ENCODE peak calls at places on chromosomes 13 and 19, in nine cellular contexts. One of them, this sample, is unnamed.

GRCh38 chr19:51025809-51026553 is 435 bp downstream of the KLK11 start:
- DNase-seq in ELR: no peak
- DNase-seq in amniotic stem cell: no peak
- DNase-seq in AG08395: no peak
- DNase-seq in stimulated activated naive CD8-positive, alpha-beta T cell treated with anti-CD3 and anti-CD28 coated beads, Interleukin-15, amount 100 ng/mL, for 72 hours: no peak
- DNase-seq in substantia nigra: no peak
- DNase-seq in stimulated activated CD4-positive, alpha-beta T cell treated with anti-CD3 and anti-CD28 coated beads, Interleukin-2, amount 100 ng/mL, for 48 hours: no peak
- DNase-seq in aorta: peak; percentile 67
- DNase-seq in ovary: peak; percentile 54
- DNase-seq in this sample: no peak

GRCh38 chr13:108409735-108410134 is 140.2 kb downstream of the TNFSF13B start:
- DNase-seq in aorta: no peak
- DNase-seq in stimulated activated CD4-positive, alpha-beta T cell treated with anti-CD3 and anti-CD28 coated beads, Interleukin-2, amount 100 ng/mL, for 48 hours: no peak
- DNase-seq in ovary: no peak
- DNase-seq in ELR: no peak
- DNase-seq in amniotic stem cell: no peak
- DNase-seq in stimulated activated naive CD8-positive, alpha-beta T cell treated with anti-CD3 and anti-CD28 coated beads, Interleukin-15, amount 100 ng/mL, for 72 hours: no peak
- DNase-seq in AG08395: no peak
- DNase-seq in substantia nigra: no peak
- DNase-seq in this sample: no peak

GRCh38 chr13:39787086-39787487 is 131.6 kb downstream of the COG6 start:
- DNase-seq in ELR: no peak
- DNase-seq in AG08395: no peak
- DNase-seq in ovary: no peak
- DNase-seq in substantia nigra: no peak
- DNase-seq in aorta: no peak
- DNase-seq in stimulated activated CD4-positive, alpha-beta T cell treated with anti-CD3 and anti-CD28 coated beads, Interleukin-2, amount 100 ng/mL, for 48 hours: no peak
- DNase-seq in amniotic stem cell: no peak
- DNase-seq in stimulated activated naive CD8-positive, alpha-beta T cell treated with anti-CD3 and anti-CD28 coated beads, Interleukin-15, amount 100 ng/mL, for 72 hours: no peak
- DNase-seq in this sample: no peak

GRCh38 chr19:47240996-47241918 is 10.3 kb upstream of the BBC3 start:
- DNase-seq in ovary: peak; percentile 71
- DNase-seq in substantia nigra: peak; percentile 12
- DNase-seq in stimulated activated CD4-positive, alpha-beta T cell treated with anti-CD3 and anti-CD28 coated beads, Interleukin-2, amount 100 ng/mL, for 48 hours: peak; percentile 71
- DNase-seq in ELR: peak; percentile 84
- DNase-seq in stimulated activated naive CD8-positive, alpha-beta T cell treated with anti-CD3 and anti-CD28 coated beads, Interleukin-15, amount 100 ng/mL, for 72 hours: peak; percentile 77
- DNase-seq in AG08395: peak; percentile 79
- DNase-seq in aorta: peak; percentile 94
- DNase-seq in amniotic stem cell: peak; percentile 64
- DNase-seq in this sample: peak; percentile 75

GRCh38 chr19:45403781-45404556 is 900 bp downstream of the PPP1R13L start:
- DNase-seq in stimulated activated CD4-positive, alpha-beta T cell treated with anti-CD3 and anti-CD28 coated beads, Interleukin-2, amount 100 ng/mL, for 48 hours: peak; percentile 60
- DNase-seq in amniotic stem cell: no peak
- DNase-seq in substantia nigra: no peak
- DNase-seq in ELR: peak; percentile 60
- DNase-seq in stimulated activated naive CD8-positive, alpha-beta T cell treated with anti-CD3 and anti-CD28 coated beads, Interleukin-15, amount 100 ng/mL, for 72 hours: peak; percentile 84
- DNase-seq in AG08395: no peak
- DNase-seq in ovary: peak; percentile 63
- DNase-seq in aorta: peak; percentile 86
- DNase-seq in this sample: peak; percentile 67

GRCh38 chr13:23822252-23822824 is 66.9 kb downstream of the MIPEP start:
- DNase-seq in ovary: no peak
- DNase-seq in amniotic stem cell: no peak
- DNase-seq in aorta: no peak
- DNase-seq in substantia nigra: no peak
- DNase-seq in stimulated activated CD4-positive, alpha-beta T cell treated with anti-CD3 and anti-CD28 coated beads, Interleukin-2, amount 100 ng/mL, for 48 hours: no peak
- DNase-seq in stimulated activated naive CD8-positive, alpha-beta T cell treated with anti-CD3 and anti-CD28 coated beads, Interleukin-15, amount 100 ng/mL, for 72 hours: no peak
- DNase-seq in AG08395: no peak
- DNase-seq in ELR: no peak
- DNase-seq in this sample: peak; percentile 25

GRCh38 chr13:51731759-51732158 is 72.2 kb downstream of the DHRS12 start:
- DNase-seq in amniotic stem cell: peak; percentile 24
- DNase-seq in AG08395: peak; percentile 78
- DNase-seq in substantia nigra: no peak
- DNase-seq in aorta: no peak
- DNase-seq in ovary: no peak
- DNase-seq in stimulated activated CD4-positive, alpha-beta T cell treated with anti-CD3 and anti-CD28 coated beads, Interleukin-2, amount 100 ng/mL, for 48 hours: no peak
- DNase-seq in stimulated activated naive CD8-positive, alpha-beta T cell treated with anti-CD3 and anti-CD28 coated beads, Interleukin-15, amount 100 ng/mL, for 72 hours: no peak
- DNase-seq in ELR: peak; percentile 51
- DNase-seq in this sample: no peak

GRCh38 chr13:45873491-45874360 is 22.2 kb upstream of the SIAH3 start:
- DNase-seq in stimulated activated naive CD8-positive, alpha-beta T cell treated with anti-CD3 and anti-CD28 coated beads, Interleukin-15, amount 100 ng/mL, for 72 hours: no peak
- DNase-seq in amniotic stem cell: no peak
- DNase-seq in substantia nigra: no peak
- DNase-seq in ovary: no peak
- DNase-seq in ELR: peak; percentile 74
- DNase-seq in stimulated activated CD4-positive, alpha-beta T cell treated with anti-CD3 and anti-CD28 coated beads, Interleukin-2, amount 100 ng/mL, for 48 hours: no peak
- DNase-seq in AG08395: peak; percentile 29
- DNase-seq in aorta: no peak
- DNase-seq in this sample: peak; percentile 66

GRCh38 chr13:109140777-109141354 is 511.5 kb downstream of the MYO16 start:
- DNase-seq in aorta: no peak
- DNase-seq in stimulated activated naive CD8-positive, alpha-beta T cell treated with anti-CD3 and anti-CD28 coated beads, Interleukin-15, amount 100 ng/mL, for 72 hours: no peak
- DNase-seq in ELR: no peak
- DNase-seq in substantia nigra: no peak
- DNase-seq in AG08395: no peak
- DNase-seq in amniotic stem cell: no peak
- DNase-seq in stimulated activated CD4-positive, alpha-beta T cell treated with anti-CD3 and anti-CD28 coated beads, Interleukin-2, amount 100 ng/mL, for 48 hours: no peak
- DNase-seq in ovary: no peak
- DNase-seq in this sample: no peak

GRCh38 chr19:44741258-44741731 is 7.2 kb upstream of the BCL3 start:
- DNase-seq in ovary: no peak
- DNase-seq in ELR: no peak
- DNase-seq in stimulated activated CD4-positive, alpha-beta T cell treated with anti-CD3 and anti-CD28 coated beads, Interleukin-2, amount 100 ng/mL, for 48 hours: no peak
- DNase-seq in stimulated activated naive CD8-positive, alpha-beta T cell treated with anti-CD3 and anti-CD28 coated beads, Interleukin-15, amount 100 ng/mL, for 72 hours: no peak
- DNase-seq in AG08395: no peak
- DNase-seq in aorta: no peak
- DNase-seq in amniotic stem cell: no peak
- DNase-seq in substantia nigra: no peak
- DNase-seq in this sample: peak; percentile 92